ENCODE peak calls at places on chromosomes 11 and 22, in nine cellular contexts. One of them, this sample, is unnamed.
A peak's percentile ranks its signal among the peaks of the same experiment; 100 is the strongest.

GRCh38 chr11:121347805-121348204 is 55.2 kb downstream of the SC5D start:
- DNase-seq in nephron progenitor cell: no peak
- DNase-seq in OCI-LY7: no peak
- DNase-seq in Panc1: no peak
- DNase-seq in fibroblast of pulmonary artery: no peak
- DNase-seq in PC-3: no peak
- DNase-seq in neural crest cell: no peak
- DNase-seq in Calu3: no peak
- DNase-seq in GM10248: no peak
- DNase-seq in this sample: no peak

GRCh38 chr22:37241351-37242142 is 2.5 kb downstream of the RAC2 start:
- DNase-seq in nephron progenitor cell: no peak
- DNase-seq in OCI-LY7: no peak
- DNase-seq in Panc1: no peak
- DNase-seq in fibroblast of pulmonary artery: no peak
- DNase-seq in PC-3: no peak
- DNase-seq in neural crest cell: no peak
- DNase-seq in Calu3: no peak
- DNase-seq in GM10248: no peak
- DNase-seq in this sample: peak; percentile 59

GRCh38 chr11:70128435-70128906 is 50.4 kb downstream of the ANO1 start:
- DNase-seq in nephron progenitor cell: peak; percentile 36
- DNase-seq in OCI-LY7: no peak
- DNase-seq in Panc1: no peak
- DNase-seq in fibroblast of pulmonary artery: no peak
- DNase-seq in PC-3: peak; percentile 62
- DNase-seq in neural crest cell: no peak
- DNase-seq in Calu3: peak; percentile 48
- DNase-seq in GM10248: no peak
- DNase-seq in this sample: no peak

GRCh38 chr11:67357831-67358555 is 4.6 kb upstream of the POLD4 start:
- DNase-seq in nephron progenitor cell: no peak
- DNase-seq in OCI-LY7: no peak
- DNase-seq in Panc1: no peak
- DNase-seq in fibroblast of pulmonary artery: peak; percentile 49
- DNase-seq in PC-3: peak; percentile 89
- DNase-seq in neural crest cell: no peak
- DNase-seq in Calu3: no peak
- DNase-seq in GM10248: peak; percentile 1
- DNase-seq in this sample: no peak

GRCh38 chr11:6646040-6646439 is 9.6 kb downstream of the DCHS1 start:
- DNase-seq in nephron progenitor cell: no peak
- DNase-seq in OCI-LY7: peak; percentile 18
- DNase-seq in Panc1: no peak
- DNase-seq in fibroblast of pulmonary artery: peak; percentile 64
- DNase-seq in PC-3: no peak
- DNase-seq in neural crest cell: no peak
- DNase-seq in Calu3: no peak
- DNase-seq in GM10248: no peak
- DNase-seq in this sample: no peak

GRCh38 chr11:65121447-65121864 is 478 bp downstream of the FAU start:
- DNase-seq in nephron progenitor cell: no peak
- DNase-seq in OCI-LY7: peak; percentile 49
- DNase-seq in Panc1: no peak
- DNase-seq in fibroblast of pulmonary artery: no peak
- DNase-seq in PC-3: no peak
- DNase-seq in neural crest cell: no peak
- DNase-seq in Calu3: no peak
- DNase-seq in GM10248: no peak
- DNase-seq in this sample: no peak

GRCh38 chr11:119854521-119854920 is 125.5 kb upstream of the NECTIN1 start:
- DNase-seq in nephron progenitor cell: no peak
- DNase-seq in OCI-LY7: no peak
- DNase-seq in Panc1: no peak
- DNase-seq in fibroblast of pulmonary artery: no peak
- DNase-seq in PC-3: peak; percentile 9
- DNase-seq in neural crest cell: no peak
- DNase-seq in Calu3: no peak
- DNase-seq in GM10248: no peak
- DNase-seq in this sample: no peak

GRCh38 chr11:57458410-57459111 is 1.8 kb upstream of the RTN4RL2 start:
- DNase-seq in nephron progenitor cell: peak; percentile 80
- DNase-seq in OCI-LY7: peak; percentile 33
- DNase-seq in Panc1: no peak
- DNase-seq in fibroblast of pulmonary artery: no peak
- DNase-seq in PC-3: peak; percentile 60
- DNase-seq in neural crest cell: peak; percentile 59
- DNase-seq in Calu3: peak; percentile 64
- DNase-seq in GM10248: peak; percentile 69
- DNase-seq in this sample: peak; percentile 72

GRCh38 chr22:37274380-37274862 is 7.9 kb upstream of the CYTH4 start:
- DNase-seq in nephron progenitor cell: no peak
- DNase-seq in OCI-LY7: peak; percentile 79
- DNase-seq in Panc1: no peak
- DNase-seq in fibroblast of pulmonary artery: no peak
- DNase-seq in PC-3: no peak
- DNase-seq in neural crest cell: no peak
- DNase-seq in Calu3: no peak
- DNase-seq in GM10248: peak; percentile 77
- DNase-seq in this sample: peak; percentile 78

GRCh38 chr11:86664930-86665329 is 7.5 kb downstream of the ME3 start:
- DNase-seq in nephron progenitor cell: no peak
- DNase-seq in OCI-LY7: no peak
- DNase-seq in Panc1: no peak
- DNase-seq in fibroblast of pulmonary artery: no peak
- DNase-seq in PC-3: peak; percentile 35
- DNase-seq in neural crest cell: no peak
- DNase-seq in Calu3: no peak
- DNase-seq in GM10248: no peak
- DNase-seq in this sample: no peak

GRCh38 chr11:119875841-119876600 is 147.0 kb upstream of the NECTIN1 start:
- DNase-seq in nephron progenitor cell: no peak
- DNase-seq in OCI-LY7: no peak
- DNase-seq in Panc1: no peak
- DNase-seq in fibroblast of pulmonary artery: no peak
- DNase-seq in PC-3: no peak
- DNase-seq in neural crest cell: no peak
- DNase-seq in Calu3: no peak
- DNase-seq in GM10248: no peak
- DNase-seq in this sample: no peak

GRCh38 chr11:68680541-68681231 is 3.7 kb upstream of the GAL start:
- DNase-seq in nephron progenitor cell: no peak
- DNase-seq in OCI-LY7: no peak
- DNase-seq in Panc1: no peak
- DNase-seq in fibroblast of pulmonary artery: no peak
- DNase-seq in PC-3: no peak
- DNase-seq in neural crest cell: no peak
- DNase-seq in Calu3: no peak
- DNase-seq in GM10248: no peak
- DNase-seq in this sample: no peak

GRCh38 chr11:120747801-120748484 is 236.4 kb downstream of the GRIK4 start:
- DNase-seq in nephron progenitor cell: no peak
- DNase-seq in OCI-LY7: no peak
- DNase-seq in Panc1: no peak
- DNase-seq in fibroblast of pulmonary artery: no peak
- DNase-seq in PC-3: no peak
- DNase-seq in neural crest cell: no peak
- DNase-seq in Calu3: no peak
- DNase-seq in GM10248: no peak
- DNase-seq in this sample: no peak

GRCh38 chr11:62552931-62553838 is 6.6 kb upstream of the AHNAK start:
- DNase-seq in nephron progenitor cell: peak; percentile 47
- DNase-seq in OCI-LY7: no peak
- DNase-seq in Panc1: peak; percentile 87
- DNase-seq in fibroblast of pulmonary artery: peak; percentile 94
- DNase-seq in PC-3: peak; percentile 98
- DNase-seq in neural crest cell: no peak
- DNase-seq in Calu3: peak; percentile 87
- DNase-seq in GM10248: no peak
- DNase-seq in this sample: no peak

GRCh38 chr11:78910322-78910721 is 335.7 kb upstream of the NARS2 start:
- DNase-seq in nephron progenitor cell: no peak
- DNase-seq in OCI-LY7: no peak
- DNase-seq in Panc1: no peak
- DNase-seq in fibroblast of pulmonary artery: no peak
- DNase-seq in PC-3: no peak
- DNase-seq in neural crest cell: no peak
- DNase-seq in Calu3: no peak
- DNase-seq in GM10248: no peak
- DNase-seq in this sample: no peak

GRCh38 chr22:49780992-49781782 is 46.5 kb downstream of the BRD1 start:
- DNase-seq in nephron progenitor cell: no peak
- DNase-seq in OCI-LY7: no peak
- DNase-seq in Panc1: no peak
- DNase-seq in fibroblast of pulmonary artery: no peak
- DNase-seq in PC-3: no peak
- DNase-seq in neural crest cell: no peak
- DNase-seq in Calu3: no peak
- DNase-seq in GM10248: no peak
- DNase-seq in this sample: no peak

GRCh38 chr22:19559324-19559811 is 35.2 kb upstream of the CLDN5 start:
- DNase-seq in nephron progenitor cell: no peak
- DNase-seq in OCI-LY7: no peak
- DNase-seq in Panc1: no peak
- DNase-seq in fibroblast of pulmonary artery: no peak
- DNase-seq in PC-3: no peak
- DNase-seq in neural crest cell: no peak
- DNase-seq in Calu3: no peak
- DNase-seq in GM10248: no peak
- DNase-seq in this sample: no peak

GRCh38 chr22:48781868-48782267 is 1045.8 kb downstream of the BRD1 start:
- DNase-seq in nephron progenitor cell: no peak
- DNase-seq in OCI-LY7: no peak
- DNase-seq in Panc1: no peak
- DNase-seq in fibroblast of pulmonary artery: no peak
- DNase-seq in PC-3: no peak
- DNase-seq in neural crest cell: no peak
- DNase-seq in Calu3: no peak
- DNase-seq in GM10248: no peak
- DNase-seq in this sample: peak; percentile 4

GRCh38 chr11:65651589-65652510 is 10.9 kb downstream of the RELA start:
- DNase-seq in nephron progenitor cell: no peak
- DNase-seq in OCI-LY7: no peak
- DNase-seq in Panc1: no peak
- DNase-seq in fibroblast of pulmonary artery: peak; percentile 43
- DNase-seq in PC-3: peak; percentile 85
- DNase-seq in neural crest cell: no peak
- DNase-seq in Calu3: peak; percentile 89
- DNase-seq in GM10248: no peak
- DNase-seq in this sample: no peak

GRCh38 chr11:118338637-118339061 is 3.9 kb downstream of the CD3D start:
- DNase-seq in nephron progenitor cell: no peak
- DNase-seq in OCI-LY7: peak; percentile 82
- DNase-seq in Panc1: no peak
- DNase-seq in fibroblast of pulmonary artery: peak; percentile 21
- DNase-seq in PC-3: no peak
- DNase-seq in neural crest cell: no peak
- DNase-seq in Calu3: no peak
- DNase-seq in GM10248: peak; percentile 68
- DNase-seq in this sample: peak; percentile 76
- TF ChIP-seq CTCF in nephron progenitor cell: no peak
- TF ChIP-seq CTCF in OCI-LY7: no peak
- TF ChIP-seq CTCF in Panc1: no peak
- TF ChIP-seq CTCF in fibroblast of pulmonary artery: no peak
- TF ChIP-seq CTCF in PC-3: no peak
- TF ChIP-seq CTCF in neural crest cell: no peak
- TF ChIP-seq CTCF in Calu3: no peak
- TF ChIP-seq CTCF in GM10248: no peak
- TF ChIP-seq CTCF in this sample: no peak

DNA sequence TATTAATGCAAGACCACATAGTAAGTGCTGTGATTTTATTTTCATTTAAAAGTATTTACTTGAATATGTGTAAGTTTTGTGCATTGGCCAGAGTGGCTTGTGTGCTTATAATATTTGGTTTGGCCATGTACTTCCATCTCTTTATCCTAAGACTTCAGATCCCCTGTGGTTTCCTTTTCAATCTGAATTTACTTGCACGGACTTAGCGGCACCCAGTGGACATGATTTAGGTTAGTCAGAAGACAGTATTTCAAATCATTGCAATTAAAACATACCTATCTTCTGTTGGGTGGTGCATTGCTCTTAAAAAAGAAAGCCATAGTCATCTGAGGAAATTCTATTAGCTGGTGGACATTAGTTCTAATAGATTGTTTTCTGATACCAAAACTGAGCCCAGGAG is 30.7 kb downstream of the PIWIL4 start:
- DNase-seq in nephron progenitor cell: no peak
- DNase-seq in OCI-LY7: peak; percentile 22
- DNase-seq in Panc1: no peak
- DNase-seq in fibroblast of pulmonary artery: peak; percentile 28
- DNase-seq in PC-3: peak; percentile 29
- DNase-seq in neural crest cell: no peak
- DNase-seq in Calu3: no peak
- DNase-seq in GM10248: no peak
- DNase-seq in this sample: no peak
- TF ChIP-seq CTCF in nephron progenitor cell: no peak
- TF ChIP-seq CTCF in OCI-LY7: peak; percentile 62
- TF ChIP-seq CTCF in Panc1: peak; percentile 34
- TF ChIP-seq CTCF in fibroblast of pulmonary artery: peak; percentile 1
- TF ChIP-seq CTCF in PC-3: peak; percentile 46
- TF ChIP-seq CTCF in neural crest cell: peak; percentile 39
- TF ChIP-seq CTCF in Calu3: no peak
- TF ChIP-seq CTCF in GM10248: no peak
- TF ChIP-seq CTCF in this sample: no peak

DNA sequence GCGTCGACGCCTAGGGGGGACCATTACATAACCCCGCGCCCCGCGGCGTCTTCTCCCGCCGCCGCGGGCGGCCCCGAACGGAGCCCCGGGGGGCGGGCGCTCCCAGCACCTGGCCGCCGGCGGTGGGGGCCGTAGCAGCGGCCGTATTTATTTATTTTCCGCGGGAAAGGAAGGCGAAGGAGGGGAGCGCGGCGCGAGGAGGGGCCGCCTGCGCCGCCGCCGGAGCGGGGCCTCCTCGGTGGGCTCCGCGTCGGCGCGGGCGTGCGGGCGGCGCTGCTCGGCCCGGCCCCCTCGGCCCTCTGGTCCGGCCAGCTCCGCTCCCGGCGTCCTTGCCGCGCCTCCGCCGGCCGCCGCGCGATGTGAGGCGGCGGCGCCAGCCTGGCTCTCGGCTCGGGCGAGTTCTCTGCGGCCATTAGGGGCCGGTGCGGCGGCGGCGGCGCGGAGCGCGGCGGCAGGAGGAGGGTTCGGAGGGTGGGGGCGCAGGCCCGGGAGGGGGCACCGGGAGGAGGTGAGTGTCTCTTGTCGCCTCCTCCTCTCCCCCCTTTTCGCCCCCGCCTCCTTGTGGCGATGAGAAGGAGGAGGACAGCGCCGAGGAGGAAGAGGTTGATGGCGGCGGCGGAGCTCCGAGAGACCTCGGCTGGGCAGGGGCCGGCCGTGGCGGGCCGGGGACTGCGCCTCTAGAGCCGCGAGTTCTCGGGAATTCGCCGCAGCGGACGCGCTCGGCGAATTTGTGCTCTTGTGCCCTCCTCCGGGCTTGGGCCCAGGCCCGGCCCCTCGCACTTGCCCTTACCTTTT is at the start of gene EP300:
- DNase-seq in nephron progenitor cell: peak; percentile 72
- DNase-seq in OCI-LY7: peak; percentile 81
- DNase-seq in Panc1: no peak
- DNase-seq in fibroblast of pulmonary artery: peak; percentile 71
- DNase-seq in PC-3: peak; percentile 65
- DNase-seq in neural crest cell: peak; percentile 56
- DNase-seq in Calu3: peak; percentile 86
- DNase-seq in GM10248: peak; percentile 85
- DNase-seq in this sample: peak; percentile 88
- TF ChIP-seq CTCF in nephron progenitor cell: no peak
- TF ChIP-seq CTCF in OCI-LY7: no peak
- TF ChIP-seq CTCF in Panc1: no peak
- TF ChIP-seq CTCF in fibroblast of pulmonary artery: peak; percentile 8
- TF ChIP-seq CTCF in PC-3: no peak
- TF ChIP-seq CTCF in neural crest cell: peak; percentile 44
- TF ChIP-seq CTCF in Calu3: peak; percentile 44
- TF ChIP-seq CTCF in GM10248: peak; percentile 22
- TF ChIP-seq CTCF in this sample: no peak

GRCh38 chr11:130180896-130181294 is 21.3 kb downstream of the ST14 start:
- DNase-seq in nephron progenitor cell: no peak
- DNase-seq in OCI-LY7: no peak
- DNase-seq in Panc1: no peak
- DNase-seq in fibroblast of pulmonary artery: no peak
- DNase-seq in PC-3: no peak
- DNase-seq in neural crest cell: no peak
- DNase-seq in Calu3: no peak
- DNase-seq in GM10248: no peak
- DNase-seq in this sample: no peak
- TF ChIP-seq CTCF in nephron progenitor cell: no peak
- TF ChIP-seq CTCF in OCI-LY7: no peak
- TF ChIP-seq CTCF in Panc1: no peak
- TF ChIP-seq CTCF in fibroblast of pulmonary artery: no peak
- TF ChIP-seq CTCF in PC-3: no peak
- TF ChIP-seq CTCF in neural crest cell: no peak
- TF ChIP-seq CTCF in Calu3: no peak
- TF ChIP-seq CTCF in GM10248: no peak
- TF ChIP-seq CTCF in this sample: no peak